ENCODE peak calls at places on chromosome 16, in four cellular contexts. W, E, J and R are unnamed samples.

GRCh38 chr16:81637336-81638235 is 141.5 kb upstream of the PLCG2 start:
- DNase-seq in W (no peak), E (no peak), J (no peak), R (no peak)

GRCh38 chr16:87849419-87850008 is 19.8 kb downstream of the SLC7A5 start:
- DNase-seq in W (no peak), E (no peak), J (no peak), R (no peak)

GRCh38 chr16:82814059-82814458 is 187.3 kb downstream of the CDH13 start:
- DNase-seq in W (no peak), E (no peak), J (no peak), R (no peak)

GRCh38 chr16:79599256-79599836 is 1.2 kb downstream of the MAF start:
- DNase-seq in W (peak; percentile 27), E (peak; percentile 41), J (peak; percentile 82), R (no peak)

GRCh38 chr16:71501562-71501961 is 12.4 kb upstream of the ZNF19 start:
- DNase-seq in W (no peak), E (no peak), J (no peak), R (no peak)

GRCh38 chr16:26816885-26817571 is 249.7 kb upstream of the C16orf82 start:
- DNase-seq in W (no peak), E (no peak), J (no peak), R (no peak)

GRCh38 chr16:86227801-86228200 is 282.5 kb upstream of the FOXF1 start:
- DNase-seq in W (no peak), E (no peak), J (no peak), R (no peak)

GRCh38 chr16:1014221-1014620 is 32.7 kb downstream of the SOX8 start:
- DNase-seq in W (no peak), E (no peak), J (no peak), R (no peak)

GRCh38 chr16:4283939-4284338 is 11.1 kb upstream of the TFAP4 start:
- DNase-seq in W (no peak), E (no peak), J (no peak), R (no peak)

GRCh38 chr16:60651351-60651750 is 1384.9 kb downstream of the CDH8 start:
- DNase-seq in W (no peak), E (no peak), J (no peak), R (no peak)

GRCh38 chr16:8628981-8629725 is 7.7 kb downstream of the METTL22 start:
- DNase-seq in W (no peak), E (no peak), J (no peak), R (no peak)

GRCh38 chr16:2532494-2533141 is 1.4 kb upstream of the CEMP1 start:
- DNase-seq in W (no peak), E (peak; percentile 73), J (peak; percentile 89), R (peak; percentile 67)

GRCh38 chr16:87702325-87702811 is 63.4 kb downstream of the KLHDC4 start:
- DNase-seq in W (peak; percentile 31), E (no peak), J (no peak), R (no peak)

GRCh38 chr16:51465026-51465425 is 314.0 kb upstream of the SALL1 start:
- DNase-seq in W (no peak), E (no peak), J (no peak), R (no peak)

GRCh38 chr16:27408012-27408601 is 6.1 kb downstream of the IL21R start:
- DNase-seq in W (no peak), E (no peak), J (no peak), R (no peak)

GRCh38 chr16:86362155-86362849 is 148.0 kb upstream of the FOXF1 start:
- DNase-seq in W (no peak), E (no peak), J (no peak), R (no peak)

GRCh38 chr16:61366006-61366405 is 670.2 kb downstream of the CDH8 start:
- DNase-seq in W (no peak), E (no peak), J (no peak), R (no peak)

GRCh38 chr16:86929149-86929871 is 351.0 kb downstream of the FOXL1 start:
- DNase-seq in W (no peak), E (no peak), J (no peak), R (no peak)

GRCh38 chr16:56662357-56663354 is 4.9 kb downstream of the MT1F start:
- DNase-seq in W (no peak), E (no peak), J (no peak), R (no peak)

GRCh38 chr16:28264656-28265055 is 27.7 kb upstream of the SBK1 start:
- DNase-seq in W (no peak), E (no peak), J (no peak), R (no peak)

GRCh38 chr16:8905795-8906591 is 23.8 kb downstream of the LITAFD start:
- DNase-seq in W (no peak), E (no peak), J (no peak), R (no peak)

GRCh38 chr16:49993579-49993978 is 31.4 kb upstream of the CNEP1R1 start:
- DNase-seq in W (no peak), E (no peak), J (no peak), R (no peak)

GRCh38 chr16:89711601-89712475 is 8.9 kb downstream of the VPS9D1 start:
- DNase-seq in W (peak; percentile 47), E (no peak), J (peak; percentile 84), R (no peak)

GRCh38 chr16:89155184-89155679 is 16.3 kb upstream of the CDH15 start:
- DNase-seq in W (no peak), E (peak; percentile 64), J (no peak), R (no peak)

GRCh38 chr16:3317315-3317999 is 12.2 kb downstream of the ZNF75A start:
- DNase-seq in W (no peak), E (no peak), J (no peak), R (no peak)

GRCh38 chr16:13307255-13307654 is 405.9 kb downstream of the SHISA9 start:
- DNase-seq in W (no peak), E (no peak), J (no peak), R (no peak)

GRCh38 chr16:71723537-71724319 is 773 bp downstream of the PHLPP2 start:
- DNase-seq in W (peak; percentile 66), E (peak; percentile 83), J (peak; percentile 95), R (peak; percentile 56)

GRCh38 chr16:80824623-80825364 is 20.4 kb upstream of the CDYL2 start:
- DNase-seq in W (peak; percentile 8), E (no peak), J (no peak), R (no peak)

GRCh38 chr16:318628-319027 is 33.9 kb downstream of the AXIN1 start:
- DNase-seq in W (peak; percentile 15), E (no peak), J (no peak), R (no peak)

GRCh38 chr16:12091569-12092346 is 115.2 kb downstream of the SNX29 start:
- DNase-seq in W (no peak), E (no peak), J (no peak), R (no peak)

GRCh38 chr16:15404792-15405191 is 9.2 kb downstream of the MPV17L start:
- DNase-seq in W (no peak), E (no peak), J (no peak), R (peak; percentile 71)